ENCODE peak calls at places on chromosome 4, in eight cellular contexts. C, S, T, X, P, D, Q and U are unnamed samples.
A peak's percentile ranks its signal among the peaks of the same experiment; 100 is the strongest.

GRCh38 chr4:128649575-128650205 is 159.8 kb upstream of the JADE1 start:
- ATAC-seq in C (no peak), S (no peak), T (no peak), X (no peak), P (no peak), D (peak; percentile 87), Q (peak; percentile 66), U (peak; percentile 54)

GRCh38 chr4:147361726-147362125 is 119.2 kb upstream of the EDNRA start:
- ATAC-seq in C (peak; percentile 71), S (no peak), T (no peak), X (no peak), P (no peak), D (peak; percentile 87), Q (peak; percentile 67), U (peak; percentile 75)

GRCh38 chr4:151199496-151200190 is 77.3 kb upstream of the PRSS48 start:
- ATAC-seq in C (no peak), S (no peak), T (no peak), X (no peak), P (no peak), D (no peak), Q (no peak), U (no peak)

GRCh38 chr4:139020384-139020783 is 4.8 kb downstream of the NOCT start:
- ATAC-seq in C (no peak), S (no peak), T (no peak), X (no peak), P (peak; percentile 53), D (no peak), Q (no peak), U (no peak)

GRCh38 chr4:33709247-33709646 is 2535.1 kb downstream of the ARAP2 start:
- ATAC-seq in C (no peak), S (no peak), T (no peak), X (no peak), P (no peak), D (no peak), Q (no peak), U (no peak)

GRCh38 chr4:2715426-2715825 is 40.7 kb downstream of the TNIP2 start:
- ATAC-seq in C (peak; percentile 15), S (no peak), T (no peak), X (no peak), P (no peak), D (peak; percentile 24), Q (peak; percentile 4), U (no peak)

GRCh38 chr4:151921811-151922210 is 161.0 kb upstream of the GATB start:
- ATAC-seq in C (no peak), S (no peak), T (no peak), X (no peak), P (no peak), D (peak; percentile 14), Q (no peak), U (no peak)

GRCh38 chr4:27090406-27090805 is 229.8 kb downstream of the STIM2 start:
- ATAC-seq in C (no peak), S (no peak), T (no peak), X (no peak), P (peak; percentile 63), D (no peak), Q (no peak), U (no peak)

GRCh38 chr4:99943904-99944437 is 2.4 kb downstream of the DNAJB14 start:
- ATAC-seq in C (no peak), S (no peak), T (no peak), X (no peak), P (no peak), D (no peak), Q (no peak), U (no peak)

GRCh38 chr4:61555789-61556188 is 355.7 kb downstream of the ADGRL3 start:
- ATAC-seq in C (no peak), S (no peak), T (no peak), X (no peak), P (peak; percentile 34), D (peak; percentile 68), Q (peak; percentile 34), U (no peak)

GRCh38 chr4:76365636-76366035 is 55.3 kb downstream of the CCDC158 start:
- ATAC-seq in C (no peak), S (no peak), T (no peak), X (no peak), P (no peak), D (no peak), Q (no peak), U (no peak)

GRCh38 chr4:77177196-77177595 is 20.2 kb downstream of the CCNG2 start:
- ATAC-seq in C (no peak), S (no peak), T (no peak), X (no peak), P (no peak), D (no peak), Q (no peak), U (no peak)

GRCh38 chr4:79237836-79238235 is 88.0 kb downstream of the NAA11 start:
- ATAC-seq in C (no peak), S (no peak), T (no peak), X (no peak), P (no peak), D (no peak), Q (no peak), U (no peak)

GRCh38 chr4:118898221-118898620 is 9.6 kb downstream of the SYNPO2 start:
- ATAC-seq in C (no peak), S (no peak), T (no peak), X (no peak), P (no peak), D (no peak), Q (no peak), U (no peak)

GRCh38 chr4:100289530-100289888 is 99.2 kb upstream of the DDIT4L start:
- ATAC-seq in C (no peak), S (no peak), T (no peak), X (no peak), P (peak; percentile 48), D (peak; percentile 37), Q (no peak), U (peak; percentile 60)

GRCh38 chr4:2363951-2364653 is 54.3 kb downstream of the ZFYVE28 start:
- ATAC-seq in C (peak; percentile 3), S (peak; percentile 35), T (no peak), X (no peak), P (no peak), D (no peak), Q (peak; percentile 11), U (no peak)

GRCh38 chr4:82864336-82865001 is 26.5 kb downstream of the SEC31A start:
- ATAC-seq in C (no peak), S (peak; percentile 37), T (no peak), X (peak; percentile 81), P (no peak), D (no peak), Q (no peak), U (no peak)

GRCh38 chr4:101500742-101501141 is 153.4 kb upstream of the PPP3CA start:
- ATAC-seq in C (no peak), S (no peak), T (no peak), X (peak; percentile 78), P (no peak), D (no peak), Q (no peak), U (no peak)